ENCODE peak calls at places on chromosomes 13 and 19, in ten cellular contexts. T, R, E, F, A, L, Q, W, M and K are unnamed samples.

GRCh38 chr19:58059681-58060080 is 599 bp downstream of the ZNF135 start:
- DNase-seq in T (no peak), R (no peak), E (no peak), F (no peak), A (no peak), L (no peak), Q (no peak), W (no peak), M (no peak), K (no peak)

GRCh38 chr13:74555291-74556001 is 421.2 kb upstream of the KLF12 start:
- DNase-seq in T (no peak), R (no peak), E (no peak), F (no peak), A (no peak), L (no peak), Q (no peak), W (no peak), M (no peak), K (no peak)

GRCh38 chr13:45269204-45269603 is 68.4 kb upstream of the KCTD4 start:
- DNase-seq in T (no peak), R (no peak), E (no peak), F (no peak), A (no peak), L (no peak), Q (no peak), W (no peak), M (no peak), K (no peak)

GRCh38 chr19:33368074-33368864 is 5.2 kb upstream of the CEBPG start:
- DNase-seq in T (no peak), R (no peak), E (no peak), F (no peak), A (no peak), L (no peak), Q (no peak), W (no peak), M (no peak), K (no peak)

GRCh38 chr13:109146912-109147624 is 517.7 kb downstream of the MYO16 start:
- DNase-seq in T (no peak), R (no peak), E (no peak), F (no peak), A (no peak), L (peak; percentile 59), Q (peak; percentile 97), W (peak; percentile 81), M (peak; percentile 33), K (peak; percentile 71)

GRCh38 chr13:20221772-20222171 is 10.3 kb downstream of the GJB6 start:
- DNase-seq in T (no peak), R (no peak), E (no peak), F (no peak), A (no peak), L (no peak), Q (no peak), W (no peak), M (no peak), K (no peak)

GRCh38 chr19:5321851-5322681 is 18.5 kb downstream of the PTPRS start:
- DNase-seq in T (no peak), R (no peak), E (no peak), F (no peak), A (no peak), L (no peak), Q (no peak), W (no peak), M (no peak), K (no peak)

GRCh38 chr19:28941833-28942232 is 271.1 kb downstream of the UQCRFS1 start:
- DNase-seq in T (no peak), R (no peak), E (no peak), F (no peak), A (no peak), L (no peak), Q (no peak), W (no peak), M (no peak), K (no peak)

GRCh38 chr19:19111138-19111835 is 27.0 kb downstream of the TMEM161A start:
- DNase-seq in T (no peak), R (no peak), E (no peak), F (no peak), A (no peak), L (no peak), Q (no peak), W (no peak), M (no peak), K (no peak)

GRCh38 chr13:23608704-23609413 is 38.6 kb downstream of the TNFRSF19 start:
- DNase-seq in T (no peak), R (no peak), E (peak; percentile 8), F (peak; percentile 58), A (no peak), L (peak; percentile 59), Q (no peak), W (no peak), M (no peak), K (no peak)

GRCh38 chr19:38850976-38851621 is 1.3 kb upstream of the HNRNPL start:
- DNase-seq in T (no peak), R (peak; percentile 20), E (no peak), F (peak; percentile 50), A (no peak), L (peak; percentile 63), Q (peak; percentile 59), W (no peak), M (no peak), K (no peak)

GRCh38 chr19:45667620-45668341 is at the start of gene GIPR:
- DNase-seq in T (no peak), R (peak; percentile 47), E (no peak), F (peak; percentile 62), A (no peak), L (no peak), Q (peak; percentile 69), W (no peak), M (no peak), K (no peak)

GRCh38 chr19:19404879-19405860 is at the start of gene GATAD2A:
- DNase-seq in T (peak; percentile 63), R (peak; percentile 91), E (peak; percentile 86), F (peak; percentile 96), A (peak; percentile 67), L (peak; percentile 94), Q (peak; percentile 91), W (peak; percentile 92), M (peak; percentile 37), K (peak; percentile 66)

GRCh38 chr13:36131931-36132297 is 732 bp upstream of the DCLK1 start:
- DNase-seq in T (no peak), R (no peak), E (no peak), F (peak; percentile 86), A (no peak), L (no peak), Q (no peak), W (no peak), M (no peak), K (no peak)

GRCh38 chr13:101590479-101590878 is 138.0 kb downstream of the ITGBL1 start:
- DNase-seq in T (no peak), R (no peak), E (no peak), F (no peak), A (no peak), L (no peak), Q (no peak), W (no peak), M (no peak), K (no peak)

GRCh38 chr13:98897706-98898105 is 80.2 kb downstream of the DOCK9 start:
- DNase-seq in T (no peak), R (no peak), E (no peak), F (no peak), A (no peak), L (no peak), Q (peak; percentile 59), W (no peak), M (no peak), K (no peak)

GRCh38 chr19:16620018-16620417 is 8.0 kb downstream of the MED26 start:
- DNase-seq in T (no peak), R (no peak), E (no peak), F (no peak), A (no peak), L (no peak), Q (no peak), W (no peak), M (no peak), K (no peak)

GRCh38 chr13:63351533-63351932 is 1935.9 kb upstream of the PCDH20 start:
- DNase-seq in T (no peak), R (no peak), E (no peak), F (no peak), A (no peak), L (no peak), Q (no peak), W (no peak), M (no peak), K (no peak)

GRCh38 chr13:26422036-26422435 is 135.4 kb upstream of the WASF3 start:
- DNase-seq in T (no peak), R (no peak), E (no peak), F (no peak), A (no peak), L (no peak), Q (no peak), W (no peak), M (no peak), K (no peak)

GRCh38 chr13:32829269-32829668 is 187.0 kb upstream of the KL start:
- DNase-seq in T (no peak), R (no peak), E (no peak), F (no peak), A (no peak), L (no peak), Q (no peak), W (no peak), M (no peak), K (no peak)

GRCh38 chr19:47097396-47098217 is 16.0 kb downstream of the ZC3H4 start:
- DNase-seq in T (no peak), R (no peak), E (peak; percentile 54), F (peak; percentile 78), A (no peak), L (no peak), Q (no peak), W (no peak), M (no peak), K (no peak)

GRCh38 chr19:50794074-50794777 is 4.0 kb downstream of the ACP4 start:
- DNase-seq in T (no peak), R (no peak), E (no peak), F (no peak), A (no peak), L (no peak), Q (no peak), W (no peak), M (no peak), K (no peak)

GRCh38 chr19:33502991-33503790 is 18.4 kb downstream of the PEPD start:
- DNase-seq in T (no peak), R (no peak), E (no peak), F (no peak), A (no peak), L (no peak), Q (no peak), W (no peak), M (no peak), K (no peak)

GRCh38 chr19:17248011-17248776 is 2.5 kb upstream of the NR2F6 start:
- DNase-seq in T (no peak), R (no peak), E (no peak), F (no peak), A (peak; percentile 24), L (no peak), Q (no peak), W (no peak), M (no peak), K (no peak)

GRCh38 chr19:3721900-3722442 is 13.8 kb downstream of the TJP3 start:
- DNase-seq in T (no peak), R (no peak), E (no peak), F (no peak), A (no peak), L (no peak), Q (no peak), W (no peak), M (no peak), K (no peak)

GRCh38 chr19:47284324-47284899 is 9.7 kb downstream of the INAFM1 start:
- DNase-seq in T (peak; percentile 33), R (no peak), E (no peak), F (no peak), A (no peak), L (peak; percentile 59), Q (no peak), W (no peak), M (peak; percentile 55), K (no peak)

GRCh38 chr19:23440791-23441190 is 45.5 kb upstream of the ZNF91 start:
- DNase-seq in T (no peak), R (peak; percentile 4), E (no peak), F (no peak), A (no peak), L (no peak), Q (no peak), W (no peak), M (no peak), K (no peak)

GRCh38 chr19:48543121-48543710 is 8.8 kb upstream of the SULT2B1 start:
- DNase-seq in T (no peak), R (no peak), E (no peak), F (peak; percentile 24), A (no peak), L (no peak), Q (no peak), W (no peak), M (no peak), K (no peak)